ENCODE peak calls at places on chromosomes 1 and 21, in five cellular contexts. Y is mesenchymal stem cell, S is OCI-LY7, Q is AG10803, V is brain microvascular endothelial cell. F is an unnamed sample.
A peak's percentile ranks its signal among the peaks of the same experiment; 100 is the strongest.

GRCh38 chr1:41810446-41810845 is 108.3 kb downstream of the HIVEP3 start:
- DNase-seq in Y (peak; percentile 66), S (peak; percentile 46), Q (peak; percentile 38), V (peak; percentile 35), F (no peak)

GRCh38 chr1:178632619-178633018 is 92.4 kb upstream of the RALGPS2 start:
- DNase-seq in Y (no peak), S (no peak), Q (no peak), V (no peak), F (no peak)

GRCh38 chr21:31282095-31282709 is 61.9 kb downstream of the TIAM1 start:
- DNase-seq in Y (peak; percentile 94), S (no peak), Q (peak; percentile 95), V (peak; percentile 99), F (peak; percentile 61)

GRCh38 chr1:89516055-89516454 is 8.6 kb upstream of the LRRC8B start:
- DNase-seq in Y (peak; percentile 70), S (no peak), Q (peak; percentile 52), V (peak; percentile 73), F (peak; percentile 45)

GRCh38 chr1:229383961-229384360 is 41.1 kb upstream of the CCSAP start:
- DNase-seq in Y (no peak), S (no peak), Q (no peak), V (no peak), F (no peak)

GRCh38 chr1:91609571-91609970 is 108.9 kb downstream of the CDC7 start:
- DNase-seq in Y (peak; percentile 38), S (no peak), Q (peak; percentile 81), V (peak; percentile 14), F (peak; percentile 70)

GRCh38 chr21:14453339-14453738 is 70.4 kb upstream of the HSPA13 start:
- DNase-seq in Y (no peak), S (no peak), Q (no peak), V (no peak), F (no peak)

GRCh38 chr1:147247656-147248238 is 5.3 kb downstream of the CHD1L start:
- DNase-seq in Y (peak; percentile 40), S (no peak), Q (no peak), V (no peak), F (no peak)

GRCh38 chr1:51294566-51295184 is 35.7 kb downstream of the TTC39A start:
- DNase-seq in Y (no peak), S (no peak), Q (no peak), V (no peak), F (no peak)

GRCh38 chr1:12080156-12080555 is 17.1 kb downstream of the TNFRSF8 start:
- DNase-seq in Y (no peak), S (no peak), Q (peak; percentile 9), V (no peak), F (no peak)

GRCh38 chr1:69611316-69611715 is 43.6 kb downstream of the LRRC7 start:
- DNase-seq in Y (no peak), S (no peak), Q (no peak), V (no peak), F (peak; percentile 7)

GRCh38 chr1:197680311-197680710 is 95.0 kb downstream of the DENND1B start:
- DNase-seq in Y (no peak), S (no peak), Q (no peak), V (no peak), F (no peak)

GRCh38 chr1:228286505-228287417 is 78.9 kb downstream of the OBSCN start:
- DNase-seq in Y (no peak), S (no peak), Q (no peak), V (no peak), F (no peak)

GRCh38 chr1:20578062-20578461 is 10.8 kb upstream of the CDA start:
- DNase-seq in Y (no peak), S (no peak), Q (no peak), V (no peak), F (no peak)

GRCh38 chr1:161260939-161261858 is 2.7 kb downstream of the PCP4L1 start:
- DNase-seq in Y (no peak), S (peak; percentile 61), Q (no peak), V (no peak), F (no peak)

GRCh38 chr1:12184008-12184681 is 17.4 kb downstream of the TNFRSF1B start:
- DNase-seq in Y (peak; percentile 97), S (no peak), Q (peak; percentile 83), V (peak; percentile 66), F (peak; percentile 28)

GRCh38 chr1:222928212-222928611 is 113.4 kb downstream of the DISP1 start:
- DNase-seq in Y (peak; percentile 60), S (no peak), Q (peak; percentile 23), V (peak; percentile 74), F (no peak)

GRCh38 chr1:68904472-68904871 is 407.6 kb upstream of the DEPDC1 start:
- DNase-seq in Y (peak; percentile 46), S (no peak), Q (no peak), V (peak; percentile 18), F (peak; percentile 31)

GRCh38 chr1:23745515-23745914 is 2.2 kb downstream of the ELOA start:
- DNase-seq in Y (peak; percentile 66), S (peak; percentile 75), Q (peak; percentile 53), V (no peak), F (no peak)
- H3K4me3 ChIP-seq in Y (no peak overlapping the region), S (peak overlapping the region; percentile 91), Q (peak overlapping the region; percentile 11), V (no peak overlapping the region), F (no peak overlapping the region)

GRCh38 chr1:32539584-32540571 is 651 bp downstream of the ZBTB8A start:
- DNase-seq in Y (peak; percentile 51), S (peak; percentile 11), Q (peak; percentile 49), V (peak; percentile 18), F (no peak)

GRCh38 chr1:32541064-32541566 is 1.9 kb downstream of the ZBTB8A start:
- DNase-seq in Y (no peak), S (no peak), Q (no peak), V (no peak), F (no peak)

GRCh38 chr1:32538887-32539583 is at the start of gene ZBTB8A:
- DNase-seq in Y (peak; percentile 76), S (peak; percentile 5), Q (peak; percentile 56), V (peak; percentile 40), F (peak; percentile 28)

GRCh38 chr1:32536764-32537163 is 2.5 kb upstream of the ZBTB8A start:
- DNase-seq in Y (no peak), S (no peak), Q (no peak), V (no peak), F (no peak)

GRCh38 chr1:32540589-32540988 is 1.4 kb downstream of the ZBTB8A start:
- DNase-seq in Y (peak; percentile 5), S (no peak), Q (no peak), V (no peak), F (no peak)
- H3K4me3 ChIP-seq in Y (no peak overlapping the region), S (no peak overlapping the region), Q (peak overlapping the region; percentile 74), V (peak overlapping the region; percentile 69), F (peak overlapping the region; percentile 44)

DNA sequence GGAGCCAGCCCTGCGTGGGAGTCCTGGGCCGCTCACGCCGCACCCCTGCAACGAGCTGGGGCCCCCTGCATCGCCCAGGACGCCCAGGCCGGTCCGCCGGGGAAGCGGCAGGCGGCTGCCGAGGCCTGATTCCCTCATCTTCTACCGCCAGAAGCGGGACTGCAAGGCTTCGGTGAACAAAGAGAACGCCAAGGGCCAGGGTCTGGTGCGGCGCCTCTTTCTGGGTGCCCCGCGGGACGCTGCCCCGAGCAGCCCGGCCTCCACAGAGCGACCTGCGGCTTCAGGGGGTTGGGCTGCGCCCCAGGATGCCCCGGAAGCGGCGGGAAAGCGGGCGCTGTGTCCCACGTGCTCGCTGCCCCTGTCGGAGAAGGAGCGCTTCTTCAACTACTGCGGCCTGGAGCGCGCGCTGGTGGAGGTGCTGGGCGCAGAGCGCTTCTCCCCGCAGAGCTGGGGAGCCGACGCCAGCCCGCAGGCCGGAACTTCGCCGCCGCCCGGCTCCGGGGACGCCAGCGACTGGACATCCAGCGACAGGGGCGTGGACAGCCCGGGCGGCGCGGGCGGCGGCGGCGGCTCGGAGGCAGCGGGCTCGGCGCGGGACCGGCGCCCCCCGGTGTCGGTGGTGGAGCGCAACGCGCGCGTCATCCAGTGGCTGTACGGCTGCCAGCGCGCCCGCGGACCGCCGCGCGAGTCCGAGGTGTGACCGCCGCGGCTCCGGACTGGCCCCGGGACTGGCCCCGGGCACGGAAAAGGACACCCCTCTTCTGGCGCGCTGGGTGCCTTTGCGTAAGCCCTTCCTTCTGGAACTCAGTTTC is 2.7 kb downstream of the FAM110D start:
- DNase-seq in Y (peak; percentile 71), S (no peak), Q (peak; percentile 39), V (no peak), F (no peak)
- H3K4me3 ChIP-seq in Y (peak overlapping the region; percentile 37), S (no peak overlapping the region), Q (peak overlapping the region; percentile 37), V (peak overlapping the region; percentile 46), F (peak overlapping the region; percentile 33)

DNA sequence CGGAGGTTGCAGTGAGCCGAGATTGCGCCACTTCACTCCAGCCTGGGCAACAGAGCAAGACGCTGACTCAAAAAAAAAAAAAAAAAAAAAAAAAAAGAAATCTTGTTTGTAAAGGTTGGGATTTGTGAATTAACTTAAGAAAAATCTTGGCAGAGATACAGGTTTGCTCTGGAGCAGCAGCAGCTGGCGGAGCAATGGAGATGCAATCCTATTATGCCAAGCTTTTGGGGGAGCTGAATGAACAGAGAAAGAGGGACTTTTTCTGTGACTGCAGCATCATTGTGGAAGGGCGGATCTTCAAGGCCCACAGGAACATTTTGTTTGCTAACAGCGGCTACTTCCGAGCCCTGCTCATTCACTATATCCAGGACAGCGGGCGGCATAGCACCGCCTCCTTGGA is 5.6 kb downstream of the ZBTB8B start:
- DNase-seq in Y (no peak), S (no peak), Q (no peak), V (no peak), F (no peak)
- H3K4me3 ChIP-seq in Y (no peak overlapping the region), S (no peak overlapping the region), Q (no peak overlapping the region), V (no peak overlapping the region), F (no peak overlapping the region)

DNA sequence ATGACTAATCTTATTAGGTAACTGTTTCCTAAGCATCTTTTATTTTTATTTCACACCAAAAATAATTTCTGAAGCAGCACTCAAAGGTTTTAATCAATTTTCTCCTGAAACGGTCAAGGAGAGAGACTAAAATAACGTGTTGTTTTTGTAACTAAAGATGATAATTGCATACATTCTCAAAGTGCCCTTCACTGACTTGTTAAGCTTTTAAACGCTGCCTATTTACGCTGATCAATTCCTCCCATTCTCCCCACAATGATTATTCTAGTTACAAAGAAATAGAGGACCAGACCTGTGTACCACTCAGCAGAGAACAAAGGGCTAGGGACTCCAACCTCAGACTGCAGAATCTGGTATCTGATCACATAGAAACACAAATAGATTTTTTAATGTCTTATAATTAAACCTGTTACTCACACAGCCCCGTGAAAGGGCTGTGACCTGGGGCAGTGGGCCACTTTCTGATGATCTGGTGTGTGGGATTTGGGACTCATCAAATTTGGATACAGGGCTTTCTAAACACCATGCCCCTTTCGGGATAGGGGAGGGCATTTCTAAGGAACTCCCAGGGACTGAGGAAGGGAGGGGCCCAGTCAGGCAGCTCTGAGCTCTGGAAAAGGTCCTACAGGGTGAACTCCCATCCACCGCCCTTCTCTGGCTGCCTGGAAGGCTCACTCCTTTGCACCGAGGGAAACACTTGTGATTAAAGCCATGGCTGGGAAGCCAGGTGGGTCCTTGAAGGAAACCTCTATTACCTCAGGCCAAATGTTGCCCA is 65.2 kb downstream of the BCAR3 start:
- DNase-seq in Y (no peak), S (no peak), Q (peak; percentile 40), V (no peak), F (no peak)
- H3K4me3 ChIP-seq in Y (no peak overlapping the region), S (no peak overlapping the region), Q (no peak overlapping the region), V (no peak overlapping the region), F (no peak overlapping the region)